ENCODE peak calls at places on chromosomes 12 and 14, in seven cellular contexts. U is stimulated activated CD8-positive, alpha-beta memory T cell treated with anti-CD3 and anti-CD28 coated beads, Interleukin-4, amount 100 ng/mL, for 24 hours; N is AG20443; F is central memory CD4-positive, alpha-beta T cell; K is anterior cingulate cortex; L is stimulated activated naive CD4-positive, alpha-beta T cell treated with Interleukin-2 at 50 U/mL for 16 hours; E is GM13977. H is an unnamed sample.

GRCh38 chr12:108618079-108618952 is 15.4 kb downstream of the SELPLG start:
- DNase-seq in L (peak), E (peak), N (peak), K (peak), F (peak), U (peak), H (peak)

GRCh38 chr14:32201816-32202467 is at the start of gene RNU6-7:
- DNase-seq in N (no peak), F (no peak), E (no peak), U (peak), L (peak), K (no peak), H (no peak)

GRCh38 chr14:32697704-32698103 is 241.0 kb upstream of the NPAS3 start:
- DNase-seq in F (no peak), L (no peak), N (peak), E (no peak), K (no peak), U (no peak), H (peak)

GRCh38 chr14:106665814-106666213 is 1139.4 kb downstream of the TMEM121 start:
- DNase-seq in K (no peak), U (peak), N (no peak), F (no peak), E (no peak), L (no peak), H (no peak)

GRCh38 chr12:66132408-66132807 is 1.9 kb upstream of the LLPH start:
- DNase-seq in E (no peak), K (no peak), N (peak), U (no peak), F (no peak), L (no peak), H (peak)

GRCh38 chr12:100201604-100202423 is 1.2 kb downstream of the ACTR6 start:
- DNase-seq in U (no peak), L (no peak), E (no peak), K (no peak), F (no peak), N (no peak), H (no peak)

GRCh38 chr12:77686760-77687159 is 143.9 kb upstream of the NAV3 start:
- DNase-seq in U (no peak), L (no peak), K (no peak), F (no peak), E (no peak), N (no peak), H (no peak)

GRCh38 chr12:94099191-94099983 is 49.0 kb upstream of the PLXNC1 start:
- DNase-seq in F (no peak), U (no peak), K (no peak), N (no peak), E (no peak), L (no peak), H (no peak)

GRCh38 chr14:68243441-68244010 is 423.9 kb downstream of the RAD51B start:
- DNase-seq in N (no peak), F (no peak), K (no peak), U (no peak), L (no peak), E (no peak), H (no peak)

GRCh38 chr12:7060353-7060954 is at the start of gene C1S:
- DNase-seq in E (no peak), N (peak), U (no peak), K (peak), F (no peak), L (no peak), H (peak)

GRCh38 chr12:111248221-111248620 is 120.7 kb downstream of the PHETA1 start:
- DNase-seq in F (no peak), N (no peak), K (no peak), L (no peak), U (no peak), E (no peak), H (no peak)

GRCh38 chr12:95615735-95616134 is 64.5 kb upstream of the USP44 start:
- DNase-seq in L (no peak), K (no peak), N (no peak), F (no peak), U (no peak), E (no peak), H (peak)

GRCh38 chr12:95319694-95320331 is 102.2 kb downstream of the VEZT start:
- DNase-seq in E (no peak), U (no peak), F (no peak), K (no peak), L (no peak), N (no peak), H (peak)

GRCh38 chr14:101893759-101894158 is 70.6 kb upstream of the DYNC1H1 start:
- DNase-seq in U (no peak), K (no peak), F (no peak), N (no peak), E (no peak), L (no peak), H (no peak)

GRCh38 chr12:55142896-55143870 is 17.0 kb downstream of the OR9K2 start:
- DNase-seq in E (peak), U (peak), K (no peak), L (no peak), N (peak), F (peak), H (peak)

GRCh38 chr14:84927096-84927910 is 602.6 kb upstream of the FLRT2 start:
- DNase-seq in U (no peak), E (no peak), L (no peak), N (no peak), K (no peak), F (no peak), H (peak)

GRCh38 chr12:4505381-4505986 is 33.2 kb upstream of the RAD51AP1 start:
- DNase-seq in N (no peak), K (no peak), F (no peak), E (no peak), U (no peak), L (no peak), H (peak)

GRCh38 chr14:42023452-42023851 is 416.8 kb downstream of the LRFN5 start:
- DNase-seq in N (no peak), K (no peak), U (no peak), F (no peak), E (no peak), L (no peak), H (no peak)

GRCh38 chr14:25095784-25096390 is 45.9 kb upstream of the STXBP6 start:
- DNase-seq in K (no peak), F (no peak), N (no peak), U (no peak), L (no peak), E (no peak), H (no peak)

GRCh38 chr12:88219861-88220260 is 77.8 kb downstream of the TMTC3 start:
- DNase-seq in U (no peak), E (no peak), K (no peak), F (no peak), L (no peak), N (no peak), H (no peak)

GRCh38 chr14:86003998-86004397 is 474.1 kb downstream of the FLRT2 start:
- DNase-seq in F (no peak), K (no peak), L (no peak), U (no peak), N (peak), E (no peak), H (no peak)

GRCh38 chr14:48247972-48248371 is 572.6 kb upstream of the MDGA2 start:
- DNase-seq in U (no peak), F (no peak), L (no peak), E (no peak), K (no peak), N (no peak), H (no peak)

GRCh38 chr12:82867782-82868505 is 181.2 kb downstream of the TMTC2 start:
- DNase-seq in L (no peak), U (no peak), E (no peak), F (no peak), K (no peak), N (no peak), H (no peak)

GRCh38 chr14:51652168-51653095 is 722 bp downstream of the FRMD6 start:
- DNase-seq in E (peak), K (peak), L (peak), U (peak), N (peak), F (no peak), H (no peak)

GRCh38 chr12:57135487-57135886 is 7.2 kb downstream of the LRP1 start:
- DNase-seq in N (no peak), E (no peak), F (no peak), L (no peak), U (no peak), K (no peak), H (peak)

GRCh38 chr14:98651042-98651441 is 621.0 kb downstream of the BCL11B start:
- DNase-seq in U (no peak), F (no peak), L (no peak), N (no peak), E (no peak), K (no peak), H (no peak)

H was measured in foreskin fibroblast.